ENCODE peak calls at places on chromosomes 16 and 17, in seven cellular contexts. X is HCT116, P is IMR-90, N is suprapubic skin, Q is uterus, J is gastrocnemius medialis, K is H1. I is an unnamed sample.

GRCh38 chr16:10852948-10853347 is 24.1 kb upstream of the CIITA start:
- DNase-seq in X (no peak), K (no peak), N (no peak), P (no peak), Q (no peak), J (no peak), I (no peak)

GRCh38 chr17:75504347-75505151 is 10.8 kb downstream of the CASKIN2 start:
- DNase-seq in K (no peak), P (no peak), Q (no peak), N (no peak), X (no peak), J (no peak), I (no peak)

GRCh38 chr17:63834431-63835166 is 7.1 kb upstream of the FTSJ3 start:
- DNase-seq in Q (no peak), J (no peak), P (peak), K (peak), X (peak), N (no peak), I (no peak)

GRCh38 chr17:21394265-21394664 is 18.1 kb downstream of the KCNJ12 start:
- DNase-seq in K (no peak), N (no peak), J (no peak), Q (no peak), X (no peak), P (peak), I (no peak)

GRCh38 chr17:64747938-64748540 is 85.9 kb upstream of the SMURF2 start:
- DNase-seq in K (no peak), X (no peak), N (no peak), Q (no peak), J (no peak), P (peak), I (no peak)

GRCh38 chr16:53789159-53789558 is 85.2 kb downstream of the FTO start:
- DNase-seq in N (no peak), X (no peak), K (no peak), Q (no peak), P (peak), J (no peak), I (no peak)

GRCh38 chr17:1070411-1070810 is 73.5 kb downstream of the TIMM22 start:
- DNase-seq in X (no peak), P (no peak), J (no peak), Q (no peak), K (no peak), N (no peak), I (no peak)

GRCh38 chr16:4780235-4780634 is 7.9 kb downstream of the SEPTIN12 start:
- DNase-seq in J (no peak), X (no peak), P (peak), N (no peak), Q (no peak), K (no peak), I (no peak)

GRCh38 chr17:31310877-31311276 is 3.0 kb downstream of the EVI2B start:
- DNase-seq in Q (no peak), K (no peak), J (no peak), X (no peak), P (no peak), N (no peak), I (no peak)

GRCh38 chr16:30096105-30096861 is at the start of gene YPEL3:
- DNase-seq in N (peak), J (peak), K (peak), P (peak), X (no peak), Q (peak), I (peak)

GRCh38 chr16:75251280-75252048 is at the start of gene BCAR1:
- DNase-seq in P (peak), N (no peak), K (peak), J (peak), Q (peak), X (no peak), I (peak)

GRCh38 chr16:3490911-3491629 is 4.2 kb downstream of the C16orf90 start:
- DNase-seq in K (no peak), P (no peak), Q (no peak), N (no peak), J (no peak), X (no peak), I (no peak)

GRCh38 chr16:81567087-81567486 is 122.5 kb downstream of the CMIP start:
- DNase-seq in X (no peak), K (no peak), N (no peak), P (no peak), J (no peak), Q (no peak), I (no peak)

GRCh38 chr16:53482123-53482522 is 20.9 kb downstream of the AKTIP start:
- DNase-seq in P (peak), N (no peak), Q (no peak), J (no peak), K (no peak), X (no peak), I (peak)

GRCh38 chr17:50172130-50172529 is 6.3 kb downstream of the SGCA start:
- DNase-seq in J (no peak), N (no peak), Q (no peak), P (no peak), X (no peak), K (no peak), I (no peak)

GRCh38 chr16:8937803-8938202 is 25.9 kb downstream of the USP7 start:
- DNase-seq in K (no peak), J (no peak), N (no peak), P (no peak), X (no peak), Q (no peak), I (no peak)

GRCh38 chr17:63113167-63113566 is 147.1 kb downstream of the TANC2 start:
- DNase-seq in P (no peak), X (no peak), K (no peak), N (no peak), J (no peak), Q (no peak), I (no peak)

GRCh38 chr16:9489823-9490467 is 398.5 kb downstream of the HAPSTR1 start:
- DNase-seq in P (no peak), X (no peak), N (no peak), J (no peak), Q (peak), K (no peak), I (no peak)

GRCh38 chr16:56789360-56789759 is 59.4 kb downstream of the NUP93 start:
- DNase-seq in X (peak), P (peak), N (no peak), K (no peak), J (peak), Q (peak), I (no peak)

GRCh38 chr16:31200821-31201510 is 1.6 kb downstream of the PYCARD start:
- DNase-seq in J (no peak), P (no peak), Q (no peak), K (no peak), N (no peak), X (no peak), I (no peak)

GRCh38 chr16:9068886-9069285 is 22.6 kb upstream of the HAPSTR1 start:
- DNase-seq in N (no peak), X (no peak), Q (no peak), P (no peak), J (no peak), K (no peak), I (no peak)

GRCh38 chr17:6508519-6509294 is 47.6 kb downstream of the PITPNM3 start:
- DNase-seq in N (peak), J (no peak), Q (no peak), P (no peak), K (no peak), X (no peak), I (no peak)

GRCh38 chr17:79294459-79295071 is 219.9 kb downstream of the ENGASE start:
- DNase-seq in P (peak), Q (peak), N (no peak), K (peak), J (no peak), X (no peak), I (no peak)

GRCh38 chr17:67503184-67503583 is 126.1 kb downstream of the PITPNC1 start:
- DNase-seq in Q (no peak), P (peak), X (peak), K (no peak), J (no peak), N (no peak), I (no peak)

GRCh38 chr17:37562016-37562745 is 47.0 kb downstream of the SYNRG start:
- DNase-seq in P (no peak), K (no peak), N (no peak), X (no peak), J (no peak), Q (no peak), I (no peak)

GRCh38 chr16:48526058-48526957 is 83.7 kb downstream of the N4BP1 start:
- DNase-seq in Q (no peak), J (no peak), N (peak), K (peak), X (peak), P (no peak), I (no peak)

GRCh38 chr16:22297871-22298733 is 893 bp downstream of the POLR3E start:
- DNase-seq in J (peak), N (no peak), K (no peak), Q (peak), P (peak), X (peak), I (peak)

GRCh38 chr17:74903671-74904070 is 10.2 kb upstream of the FADS6 start:
- DNase-seq in P (no peak), X (no peak), Q (no peak), J (no peak), K (no peak), N (no peak), I (no peak)

GRCh38 chr17:62781826-62782225 is 26.3 kb downstream of the MARCHF10 start:
- DNase-seq in Q (no peak), K (no peak), N (no peak), J (no peak), X (no peak), P (peak), I (no peak)

GRCh38 chr16:10090816-10091215 is 91.4 kb downstream of the GRIN2A start:
- DNase-seq in P (no peak), K (no peak), Q (no peak), X (no peak), J (no peak), N (no peak), I (no peak)

GRCh38 chr17:80773243-80773991 is 218.2 kb upstream of the CHMP6 start:
- DNase-seq in K (no peak), J (peak), X (no peak), Q (peak), N (no peak), P (peak), I (no peak)

GRCh38 chr16:14448874-14449273 is 181.2 kb downstream of the PARN start:
- DNase-seq in N (no peak), Q (no peak), K (no peak), P (no peak), J (no peak), X (no peak), I (no peak)

GRCh38 chr16:70529051-70529777 is 5.6 kb downstream of the SF3B3 start:
- DNase-seq in K (no peak), X (peak), N (no peak), J (no peak), P (peak), Q (no peak), I (no peak)

GRCh38 chr17:34769049-34769448 is 189.7 kb downstream of the TMEM132E start:
- DNase-seq in X (no peak), J (no peak), P (no peak), K (no peak), N (peak), Q (no peak), I (no peak)

GRCh38 chr17:59694344-59694743 is 12.9 kb downstream of the PTRH2 start:
- DNase-seq in P (no peak), N (no peak), Q (no peak), J (no peak), K (no peak), X (no peak), I (no peak)

GRCh38 chr17:59698143-59698542 is 9.1 kb downstream of the PTRH2 start:
- DNase-seq in K (no peak), Q (no peak), P (no peak), X (no peak), J (no peak), N (no peak), I (no peak)

GRCh38 chr17:59693582-59693981 is 13.6 kb downstream of the PTRH2 start:
- DNase-seq in X (no peak), J (no peak), N (no peak), P (no peak), K (no peak), Q (no peak), I (no peak)

GRCh38 chr17:59696682-59697277 is 10.4 kb downstream of the PTRH2 start:
- DNase-seq in K (no peak), Q (no peak), P (no peak), X (no peak), N (no peak), J (no peak), I (no peak)

GRCh38 chr17:59695943-59696681 is 11.1 kb downstream of the PTRH2 start:
- DNase-seq in K (no peak), X (no peak), J (no peak), Q (no peak), P (no peak), N (no peak), I (no peak)
- TF ChIP-seq POLR2A in K (no peak), X (no peak), J (no peak), Q (no peak), P (no peak), N (no peak), I (no peak)

GRCh38 chr17:48554412-48555090 is 9.6 kb upstream of the HOXB2 start:
- DNase-seq in X (no peak), P (peak), K (no peak), J (no peak), Q (no peak), N (no peak), I (no peak)
- H3K4me3 ChIP-seq in X (no peak), P (peak), K (peak), J (peak), Q (peak), N (peak), I (peak)

DNA sequence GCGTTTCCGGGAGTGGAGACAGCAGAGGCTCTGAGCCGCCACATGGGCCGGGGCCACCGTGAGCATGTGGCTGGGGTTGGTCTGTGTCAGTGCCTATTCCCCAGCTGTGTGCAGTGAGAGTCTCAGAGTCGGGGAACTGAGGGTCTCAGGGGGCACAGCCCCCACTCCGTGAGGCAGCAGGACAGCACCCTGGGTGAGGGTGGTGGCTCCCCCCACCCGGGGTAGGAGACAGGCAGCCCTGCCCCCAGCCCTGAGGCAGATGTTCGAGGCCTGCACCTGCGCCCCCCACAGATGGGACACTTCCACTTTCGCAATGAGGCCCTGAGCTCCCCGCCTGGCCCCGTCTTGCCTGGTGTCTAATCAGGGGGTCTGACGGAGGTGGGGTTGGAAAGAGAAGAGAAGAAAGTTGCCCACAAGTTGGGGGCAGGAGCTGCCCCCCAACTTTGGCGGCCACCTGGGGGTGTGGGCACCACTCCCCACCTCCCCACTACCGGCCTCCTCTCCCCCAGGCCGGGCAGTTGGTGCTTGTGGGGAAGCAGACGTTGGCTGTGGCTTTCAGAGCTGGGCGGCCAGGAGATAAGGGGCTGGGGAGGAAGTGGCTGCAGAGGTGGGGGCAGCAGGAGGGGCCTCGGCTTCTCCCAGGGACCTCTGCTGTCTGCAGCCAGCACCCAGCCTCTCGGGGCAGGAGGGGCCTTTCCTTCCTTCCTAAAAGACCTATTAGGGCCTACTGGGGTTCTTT is 1.8 kb upstream of the CBFA2T3 start:
- DNase-seq in X (no peak), N (no peak), J (no peak), P (no peak), Q (no peak), K (no peak), I (no peak)
- TF ChIP-seq POLR2A in X (no peak), N (no peak), J (no peak), P (no peak), Q (no peak), K (no peak), I (no peak)

GRCh38 chr17:44865921-44866320 is 18.2 kb downstream of the HIGD1B start:
- DNase-seq in X (no peak), K (no peak), P (no peak), J (no peak), N (no peak), Q (no peak), I (no peak)

GRCh38 chr17:44862278-44862914 is 14.7 kb downstream of the HIGD1B start:
- DNase-seq in Q (no peak), P (no peak), N (no peak), X (no peak), J (no peak), K (no peak), I (no peak)

GRCh38 chr17:44863254-44863918 is 15.7 kb downstream of the HIGD1B start:
- DNase-seq in N (no peak), Q (no peak), K (no peak), P (no peak), X (no peak), J (no peak), I (no peak)

GRCh38 chr17:44865231-44865660 is 17.6 kb downstream of the HIGD1B start:
- DNase-seq in N (no peak), Q (peak), X (peak), J (peak), P (peak), K (peak), I (no peak)

GRCh38 chr17:44864831-44865230 is 17.1 kb downstream of the HIGD1B start:
- DNase-seq in X (no peak), K (no peak), P (no peak), J (no peak), N (no peak), Q (no peak), I (no peak)
- H3K4me3 ChIP-seq in X (no peak), K (no peak), P (no peak), J (no peak), N (no peak), Q (no peak), I (no peak)

GRCh38 chr16:58837950-58838349 is 103.8 kb upstream of the GOT2 start:
- DNase-seq in K (no peak), X (no peak), P (no peak), J (no peak), Q (no peak), N (no peak), I (no peak)
- TF ChIP-seq POLR2A in K (no peak), X (no peak), P (no peak), J (no peak), Q (no peak), N (no peak), I (no peak)

GRCh38 chr16:88130681-88131080 is 179.4 kb downstream of the BANP start:
- DNase-seq in N (no peak), X (no peak), Q (no peak), J (no peak), K (no peak), P (no peak), I (no peak)
- H3K4me3 ChIP-seq in N (no peak), X (no peak), Q (no peak), J (no peak), K (no peak), P (no peak), I (no peak)

DNA sequence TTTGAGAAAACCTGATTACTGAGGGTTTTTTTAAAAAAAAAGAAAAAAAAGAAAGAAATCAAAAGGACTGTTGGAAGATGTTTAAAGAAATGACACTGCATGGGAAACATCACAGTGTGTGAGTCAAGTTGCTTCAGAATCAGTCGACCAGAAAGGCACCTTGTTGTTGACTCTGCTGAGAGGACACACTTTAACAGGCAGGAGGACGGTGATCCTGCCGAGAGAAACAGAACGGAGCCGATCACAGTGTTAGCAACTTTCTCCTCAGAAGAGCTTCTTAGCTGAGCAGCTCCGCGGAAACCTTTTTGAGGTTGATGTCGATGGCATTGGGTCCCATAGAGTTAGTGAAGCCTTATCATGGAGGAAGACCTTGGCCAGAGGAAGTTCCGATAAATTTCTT is 538.7 kb downstream of the RBFOX1 start:
- DNase-seq in N (no peak), X (no peak), K (no peak), J (no peak), P (no peak), Q (no peak), I (no peak)
- TF ChIP-seq POLR2A in N (no peak), X (no peak), K (no peak), J (no peak), P (no peak), Q (no peak), I (no peak)

DNA sequence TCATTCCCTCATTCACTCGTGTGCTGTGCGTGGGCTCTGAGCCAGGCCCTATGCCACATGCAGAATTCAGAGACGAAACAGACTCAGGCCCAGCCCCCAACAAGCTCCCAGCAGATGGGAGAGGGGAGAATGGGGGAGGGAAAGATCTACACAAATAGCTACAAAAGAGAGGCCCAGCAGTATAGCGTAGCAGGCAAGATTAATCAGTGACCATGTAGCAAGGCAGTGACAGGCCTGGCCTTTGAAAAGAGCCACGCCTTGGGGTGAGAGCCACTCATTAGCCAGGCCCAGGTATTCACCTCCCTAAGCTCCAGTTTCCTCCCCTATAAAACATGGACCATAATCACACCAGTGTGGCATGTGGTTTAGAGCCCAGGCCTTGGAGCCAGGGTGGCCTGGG is 16.4 kb upstream of the KRT19 start:
- DNase-seq in J (no peak), K (no peak), X (no peak), P (no peak), N (no peak), Q (no peak), I (no peak)
- H3K4me3 ChIP-seq in J (no peak), K (no peak), X (no peak), P (no peak), N (no peak), Q (no peak), I (no peak)

DNA sequence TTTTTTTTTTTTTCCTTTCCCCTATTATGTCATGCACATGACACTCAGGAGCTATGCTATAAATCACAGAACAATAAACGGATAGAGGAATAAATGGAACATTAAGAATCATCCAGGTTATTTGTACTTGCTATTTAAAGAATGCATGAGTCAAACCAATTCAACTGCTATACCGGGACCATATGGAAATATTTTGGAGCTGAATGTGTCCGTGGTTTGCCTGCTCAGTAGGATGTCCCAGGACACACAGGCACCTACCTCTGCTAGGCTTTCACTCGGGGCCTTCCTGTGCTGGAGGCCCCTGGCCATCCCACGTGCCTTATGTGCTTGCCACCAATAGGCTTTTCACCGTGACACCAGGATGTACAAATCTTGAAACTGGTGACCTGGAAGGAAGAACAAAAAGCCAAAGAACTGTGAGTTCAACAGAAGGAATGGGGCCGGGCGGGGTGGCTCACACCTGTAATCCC is 15.3 kb upstream of the SEC14L1 start:
- DNase-seq in K (no peak), J (no peak), P (peak), N (no peak), X (peak), Q (no peak), I (no peak)
- TF ChIP-seq POLR2A in K (no peak), J (peak), P (no peak), N (no peak), X (no peak), Q (no peak), I (no peak)

GRCh38 chr17:72539981-72540897 is 419.4 kb downstream of the SOX9 start:
- DNase-seq in P (peak), J (peak), N (no peak), K (no peak), Q (no peak), X (peak), I (no peak)
- H3K4me3 ChIP-seq in P (peak), J (no peak), N (peak), K (peak), Q (no peak), X (peak), I (peak)

I was measured in esophagus muscularis mucosa.